ENCODE peak calls at places on chromosomes 12 and 14, in five cellular contexts. I, C, B, J and R are unnamed samples.
A peak's percentile ranks its signal among the peaks of the same experiment; 100 is the strongest.

GRCh38 chr12:127241056-127241830 is 1025.7 kb upstream of the TMEM132C start:
- DNase-seq in J (no peak), C (no peak), B (peak; percentile 43), I (no peak), R (peak; percentile 86)

GRCh38 chr14:57462551-57462950 is 31.1 kb downstream of the CCDC198 start:
- DNase-seq in J (peak; percentile 3), I (no peak), C (no peak), B (no peak), R (peak; percentile 45)

GRCh38 chr14:63993992-63994391 is 141.2 kb downstream of the SYNE2 start:
- DNase-seq in I (no peak), B (peak; percentile 13), J (no peak), C (no peak), R (peak; percentile 9)

GRCh38 chr14:101001311-101002069 is 98.0 kb upstream of the RTL1 start:
- DNase-seq in C (peak; percentile 89), B (peak; percentile 16), J (peak; percentile 48), I (peak; percentile 29), R (peak; percentile 78)

GRCh38 chr12:13981296-13981962 is at the start of gene GRIN2B:
- DNase-seq in J (no peak), B (no peak), C (no peak), I (no peak), R (no peak)

GRCh38 chr12:133120385-133121191 is 9.5 kb downstream of the ZNF891 start:
- DNase-seq in J (no peak), B (peak; percentile 13), C (no peak), I (no peak), R (no peak)

GRCh38 chr12:1479645-1480044 is 114.7 kb downstream of the FBXL14 start:
- DNase-seq in I (no peak), B (no peak), J (no peak), C (no peak), R (no peak)

GRCh38 chr12:2284857-2285256 is 232.1 kb downstream of the CACNA1C start:
- DNase-seq in J (peak; percentile 78), I (no peak), C (peak; percentile 73), B (peak; percentile 78), R (peak; percentile 49)

GRCh38 chr14:75098682-75099081 is 28.2 kb downstream of the NEK9 start:
- DNase-seq in B (no peak), J (no peak), I (no peak), C (no peak), R (no peak)

GRCh38 chr12:123474493-123475255 is 16.7 kb downstream of the SNRNP35 start:
- DNase-seq in B (no peak), I (no peak), J (no peak), C (no peak), R (no peak)

GRCh38 chr14:94000267-94000666 is 3.2 kb downstream of the CCDC197 start:
- DNase-seq in J (no peak), I (no peak), B (no peak), C (no peak), R (no peak)

GRCh38 chr12:75766263-75767160 is 255.1 kb upstream of the KRR1 start:
- DNase-seq in J (peak; percentile 63), C (peak; percentile 80), I (no peak), B (peak; percentile 39), R (peak; percentile 51)

GRCh38 chr12:19957578-19957977 is 410.8 kb upstream of the PDE3A start:
- DNase-seq in J (no peak), C (no peak), B (no peak), I (no peak), R (no peak)
- TF ChIP-seq CTCF in J (no peak), C (no peak), B (no peak), I (no peak), R (no peak)

GRCh38 chr12:109803678-109804077 is 29.5 kb downstream of the TRPV4 start:
- DNase-seq in I (no peak), C (no peak), J (no peak), B (no peak), R (no peak)
- TF ChIP-seq CTCF in I (no peak), C (no peak), J (no peak), B (no peak), R (no peak)

GRCh38 chr12:106173442-106173841 is 34.7 kb upstream of the NUAK1 start:
- DNase-seq in J (no peak), B (no peak), C (no peak), I (no peak), R (no peak)

GRCh38 chr12:106174876-106175275 is 36.1 kb upstream of the NUAK1 start:
- DNase-seq in B (no peak), J (no peak), C (peak; percentile 23), I (no peak), R (no peak)

GRCh38 chr12:106170285-106170684 is 31.5 kb upstream of the NUAK1 start:
- DNase-seq in I (no peak), J (no peak), C (peak; percentile 55), B (peak; percentile 68), R (no peak)

DNA sequence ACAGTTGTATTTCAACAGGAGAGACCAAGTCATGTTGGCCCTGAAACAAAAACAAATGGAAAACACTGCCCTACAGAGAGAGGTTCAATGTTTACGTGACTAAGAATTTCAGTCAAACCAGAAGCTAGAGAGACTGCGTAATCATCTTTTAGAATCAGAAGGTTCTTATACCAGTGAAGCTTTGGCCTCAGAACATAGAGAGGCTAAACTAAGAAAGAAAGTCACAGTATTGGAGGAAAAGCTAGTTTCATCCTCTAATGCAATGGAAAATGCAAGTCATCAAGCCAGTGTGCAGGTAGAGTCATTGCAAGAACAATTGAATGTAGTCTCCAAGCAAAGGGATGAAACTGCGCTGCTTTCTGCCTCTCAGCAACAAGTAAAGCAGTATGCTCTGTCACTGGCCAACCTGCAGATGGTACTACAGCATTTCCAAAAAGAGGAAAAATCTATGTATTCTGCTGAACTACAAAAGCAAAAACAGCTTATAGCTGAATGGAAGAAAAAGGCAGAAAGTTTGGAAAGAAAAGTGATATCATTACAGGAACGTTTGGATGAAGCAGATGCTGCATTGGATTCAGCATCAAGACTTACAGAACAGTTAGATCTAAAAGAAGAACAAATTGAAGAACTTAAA is 32.5 kb upstream of the NUAK1 start:
- DNase-seq in C (peak; percentile 8), I (no peak), J (no peak), B (no peak), R (no peak)
- TF ChIP-seq CTCF in C (no peak), I (no peak), J (no peak), B (no peak), R (no peak)

GRCh38 chr12:70402597-70402996 is 36.5 kb downstream of the KCNMB4 start:
- DNase-seq in B (peak; percentile 33), J (no peak), I (no peak), C (no peak), R (no peak)
- TF ChIP-seq CTCF in B (peak; percentile 14), J (no peak), I (no peak), C (no peak), R (no peak)

GRCh38 chr14:55706893-55707292 is 126.9 kb downstream of the KTN1 start:
- DNase-seq in I (no peak), J (no peak), B (no peak), C (peak; percentile 31), R (no peak)

GRCh38 chr14:55705651-55706340 is 125.8 kb downstream of the KTN1 start:
- DNase-seq in B (no peak), C (no peak), J (no peak), I (no peak), R (peak; percentile 45)

GRCh38 chr14:55704654-55705053 is 124.6 kb downstream of the KTN1 start:
- DNase-seq in B (no peak), C (no peak), I (no peak), J (no peak), R (no peak)

GRCh38 chr14:55706341-55706684 is 126.3 kb downstream of the KTN1 start:
- DNase-seq in B (no peak), C (no peak), J (no peak), I (no peak), R (no peak)

GRCh38 chr14:55707365-55707804 is 127.4 kb downstream of the KTN1 start:
- DNase-seq in C (peak; percentile 76), I (no peak), J (no peak), B (peak; percentile 77), R (peak; percentile 41)
- TF ChIP-seq CTCF in C (peak; percentile 82), I (peak; percentile 79), J (peak; percentile 54), B (peak; percentile 74), R (peak; percentile 72)

GRCh38 chr14:77097689-77098469 is at the start of gene CIPC:
- DNase-seq in B (peak; percentile 99), J (peak; percentile 98), C (peak; percentile 98), I (peak; percentile 96), R (peak; percentile 98)
- TF ChIP-seq CTCF in B (no peak), J (no peak), C (no peak), I (no peak), R (no peak)

GRCh38 chr12:90079811-90080210 is 371.2 kb upstream of the ATP2B1 start:
- DNase-seq in I (no peak), J (no peak), C (no peak), B (no peak), R (no peak)
- TF ChIP-seq CTCF in I (no peak), J (no peak), C (no peak), B (no peak), R (no peak)

GRCh38 chr12:59636945-59637656 is 41.3 kb downstream of the SLC16A7 start:
- DNase-seq in J (no peak), B (no peak), I (no peak), C (no peak), R (no peak)
- TF ChIP-seq CTCF in J (no peak), B (no peak), I (no peak), C (no peak), R (no peak)

GRCh38 chr12:105253882-105254513 is 18.0 kb upstream of the APPL2 start:
- DNase-seq in B (peak; percentile 68), C (peak; percentile 73), J (peak; percentile 12), I (no peak), R (peak; percentile 84)
- TF ChIP-seq CTCF in B (no peak), C (no peak), J (no peak), I (no peak), R (no peak)